ENCODE peak calls at places on chromosomes 12 and 14, in eight cellular contexts. E is CD4-positive, alpha-beta T cell; I is astrocyte of the spinal cord; M is stimulated activated CD4-positive, alpha-beta T cell treated with anti-CD3 and anti-CD28 coated beads, Interleukin-2, amount 100 ng/mL, for 4 hours; R is body of pancreas; G is glomerular endothelial cell; D is esophagus squamous epithelium; T is WTC11. X is an unnamed sample.
A peak's percentile ranks its signal among the peaks of the same experiment; 100 is the strongest.

GRCh38 chr14:81221579-81222102 is 882 bp upstream of the GTF2A1 start:
- DNase-seq in E (no peak), I (no peak), M (no peak), R (peak; percentile 26), G (no peak), D (no peak), T (no peak), X (no peak)

GRCh38 chr12:108307006-108307405 is 32.1 kb downstream of the CMKLR1 start:
- DNase-seq in E (no peak), I (peak; percentile 59), M (no peak), R (no peak), G (no peak), D (no peak), T (no peak), X (no peak)

GRCh38 chr14:66240112-66240511 is 246.1 kb upstream of the CCDC196 start:
- DNase-seq in E (no peak), I (no peak), M (no peak), R (no peak), G (no peak), D (no peak), T (no peak), X (no peak)

GRCh38 chr12:26252946-26253345 is 57.6 kb downstream of the SSPN start:
- DNase-seq in E (no peak), I (no peak), M (no peak), R (no peak), G (no peak), D (no peak), T (no peak), X (no peak)

GRCh38 chr12:76790564-76791552 is 26.9 kb downstream of the ZDHHC17 start:
- DNase-seq in E (no peak), I (peak; percentile 27), M (no peak), R (no peak), G (peak; percentile 12), D (no peak), T (no peak), X (peak; percentile 6)

GRCh38 chr12:86261142-86261541 is 5.0 kb upstream of the MGAT4C start:
- DNase-seq in E (no peak), I (peak; percentile 19), M (no peak), R (no peak), G (no peak), D (no peak), T (no peak), X (no peak)

GRCh38 chr12:50314629-50315312 is 31.5 kb upstream of the LIMA1 start:
- DNase-seq in E (no peak), I (peak; percentile 71), M (no peak), R (no peak), G (peak; percentile 60), D (no peak), T (peak; percentile 16), X (no peak)

GRCh38 chr12:13268606-13269005 is 72.1 kb downstream of the EMP1 start:
- DNase-seq in E (no peak), I (no peak), M (no peak), R (no peak), G (no peak), D (no peak), T (no peak), X (no peak)

GRCh38 chr14:95045836-95046430 is 111.4 kb downstream of the DICER1 start:
- DNase-seq in E (no peak), I (no peak), M (no peak), R (no peak), G (no peak), D (no peak), T (peak; percentile 1), X (no peak)

GRCh38 chr14:95981939-95982338 is 57.2 kb upstream of the C14orf132 start:
- DNase-seq in E (no peak), I (no peak), M (no peak), R (no peak), G (no peak), D (no peak), T (no peak), X (no peak)

GRCh38 chr12:28390716-28391452 is 200.6 kb downstream of the CCDC91 start:
- DNase-seq in E (no peak), I (peak; percentile 56), M (no peak), R (no peak), G (no peak), D (no peak), T (no peak), X (no peak)

GRCh38 chr14:54650331-54651017 is 83.5 kb downstream of the SAMD4A start:
- DNase-seq in E (no peak), I (peak; percentile 77), M (no peak), R (peak; percentile 21), G (peak; percentile 72), D (peak; percentile 4), T (no peak), X (no peak)

GRCh38 chr12:100017056-100017455 is 32.3 kb upstream of the ANKS1B start:
- DNase-seq in E (no peak), I (no peak), M (no peak), R (no peak), G (no peak), D (no peak), T (no peak), X (no peak)

GRCh38 chr12:4987076-4987775 is 56.5 kb upstream of the KCNA5 start:
- DNase-seq in E (no peak), I (peak; percentile 5), M (no peak), R (no peak), G (no peak), D (no peak), T (no peak), X (no peak)

GRCh38 chr12:77736219-77736965 is 94.3 kb upstream of the NAV3 start:
- DNase-seq in E (no peak), I (no peak), M (no peak), R (no peak), G (no peak), D (no peak), T (no peak), X (no peak)

GRCh38 chr12:32918890-32919791 is 22.6 kb upstream of the PKP2 start:
- DNase-seq in E (no peak), I (peak; percentile 93), M (no peak), R (peak; percentile 15), G (no peak), D (no peak), T (no peak), X (no peak)

GRCh38 chr14:33352821-33353220 is 414.1 kb downstream of the NPAS3 start:
- DNase-seq in E (no peak), I (peak; percentile 33), M (no peak), R (no peak), G (no peak), D (no peak), T (no peak), X (no peak)

GRCh38 chr12:116595186-116595585 is 36.0 kb downstream of the MAP1LC3B2 start:
- DNase-seq in E (no peak), I (no peak), M (no peak), R (no peak), G (no peak), D (no peak), T (no peak), X (no peak)

GRCh38 chr12:121036810-121037326 is 2.2 kb downstream of the OASL start:
- DNase-seq in E (no peak), I (peak; percentile 29), M (peak; percentile 28), R (no peak), G (no peak), D (no peak), T (no peak), X (no peak)

GRCh38 chr12:46177842-46178608 is 90.8 kb downstream of the SLC38A1 start:
- DNase-seq in E (no peak), I (no peak), M (no peak), R (no peak), G (no peak), D (no peak), T (no peak), X (no peak)

GRCh38 chr12:75978677-75979076 is 52.9 kb downstream of the PHLDA1 start:
- DNase-seq in E (no peak), I (no peak), M (no peak), R (no peak), G (no peak), D (no peak), T (no peak), X (no peak)

GRCh38 chr12:115353467-115353866 is 669.5 kb upstream of the TBX3 start:
- DNase-seq in E (no peak), I (no peak), M (no peak), R (no peak), G (no peak), D (no peak), T (no peak), X (no peak)

GRCh38 chr12:62697893-62698292 is 231.3 kb downstream of the MON2 start:
- DNase-seq in E (no peak), I (no peak), M (no peak), R (no peak), G (no peak), D (no peak), T (no peak), X (no peak)